ENCODE peak calls at places on chromosomes 5 and 9, in six cellular contexts. One of them, this sample, is unnamed.

GRCh38 chr9:104743377-104743985 is 4.0 kb upstream of the NIPSNAP3A start:
- DNase-seq in dorsolateral prefrontal cortex: no peak
- DNase-seq in heart right ventricle: peak; percentile 16
- DNase-seq in prostate gland: peak; percentile 15
- DNase-seq in gastrocnemius medialis: no peak
- DNase-seq in GM12865: peak; percentile 77
- DNase-seq in this sample: peak; percentile 50

GRCh38 chr5:102511666-102512065 is 12.9 kb upstream of the SLCO6A1 start:
- DNase-seq in dorsolateral prefrontal cortex: peak; percentile 45
- DNase-seq in gastrocnemius medialis: no peak
- DNase-seq in heart right ventricle: peak; percentile 21
- DNase-seq in prostate gland: no peak
- DNase-seq in GM12865: no peak
- DNase-seq in this sample: peak; percentile 15

GRCh38 chr5:7420506-7421280 is 24.8 kb downstream of the ADCY2 start:
- DNase-seq in heart right ventricle: no peak
- DNase-seq in GM12865: no peak
- DNase-seq in dorsolateral prefrontal cortex: no peak
- DNase-seq in prostate gland: no peak
- DNase-seq in gastrocnemius medialis: no peak
- DNase-seq in this sample: no peak

GRCh38 chr5:123090641-123091257 is 1.7 kb downstream of the PRDM6 start:
- DNase-seq in dorsolateral prefrontal cortex: no peak
- DNase-seq in prostate gland: no peak
- DNase-seq in GM12865: no peak
- DNase-seq in gastrocnemius medialis: no peak
- DNase-seq in heart right ventricle: no peak
- DNase-seq in this sample: no peak

GRCh38 chr5:106202035-106202434 is 1468.7 kb downstream of the EFNA5 start:
- DNase-seq in dorsolateral prefrontal cortex: no peak
- DNase-seq in heart right ventricle: no peak
- DNase-seq in GM12865: no peak
- DNase-seq in prostate gland: no peak
- DNase-seq in gastrocnemius medialis: no peak
- DNase-seq in this sample: no peak

GRCh38 chr9:4117835-4118610 is 181.8 kb downstream of the GLIS3 start:
- DNase-seq in heart right ventricle: no peak
- DNase-seq in prostate gland: no peak
- DNase-seq in GM12865: peak; percentile 17
- DNase-seq in dorsolateral prefrontal cortex: no peak
- DNase-seq in gastrocnemius medialis: no peak
- DNase-seq in this sample: no peak

GRCh38 chr9:110655723-110656641 is 12.6 kb upstream of the MUSK start:
- DNase-seq in heart right ventricle: no peak
- DNase-seq in GM12865: no peak
- DNase-seq in gastrocnemius medialis: peak; percentile 45
- DNase-seq in dorsolateral prefrontal cortex: no peak
- DNase-seq in prostate gland: no peak
- DNase-seq in this sample: peak; percentile 89

GRCh38 chr9:133945314-133945975 is 46.7 kb downstream of the VAV2 start:
- DNase-seq in dorsolateral prefrontal cortex: peak; percentile 34
- DNase-seq in heart right ventricle: no peak
- DNase-seq in GM12865: peak; percentile 92
- DNase-seq in prostate gland: no peak
- DNase-seq in gastrocnemius medialis: no peak
- DNase-seq in this sample: no peak

GRCh38 chr9:3099601-3100000 is 255.7 kb upstream of the PUM3 start:
- DNase-seq in gastrocnemius medialis: no peak
- DNase-seq in heart right ventricle: no peak
- DNase-seq in GM12865: no peak
- DNase-seq in prostate gland: no peak
- DNase-seq in dorsolateral prefrontal cortex: no peak
- DNase-seq in this sample: no peak

GRCh38 chr9:108467653-108468324 is 388.0 kb downstream of the ACTL7B start:
- DNase-seq in gastrocnemius medialis: no peak
- DNase-seq in dorsolateral prefrontal cortex: no peak
- DNase-seq in heart right ventricle: no peak
- DNase-seq in prostate gland: no peak
- DNase-seq in GM12865: no peak
- DNase-seq in this sample: peak; percentile 80

GRCh38 chr9:106864533-106865143 is 1.7 kb downstream of the ZNF462 start:
- DNase-seq in gastrocnemius medialis: no peak
- DNase-seq in GM12865: no peak
- DNase-seq in heart right ventricle: no peak
- DNase-seq in prostate gland: no peak
- DNase-seq in dorsolateral prefrontal cortex: no peak
- DNase-seq in this sample: no peak

GRCh38 chr5:107769531-107769930 is 98.8 kb upstream of the EFNA5 start:
- DNase-seq in prostate gland: no peak
- DNase-seq in gastrocnemius medialis: no peak
- DNase-seq in dorsolateral prefrontal cortex: no peak
- DNase-seq in heart right ventricle: no peak
- DNase-seq in GM12865: no peak
- DNase-seq in this sample: no peak

GRCh38 chr9:87964826-87965225 is 9.5 kb downstream of the CDK20 start:
- DNase-seq in GM12865: no peak
- DNase-seq in gastrocnemius medialis: no peak
- DNase-seq in prostate gland: no peak
- DNase-seq in dorsolateral prefrontal cortex: no peak
- DNase-seq in heart right ventricle: no peak
- DNase-seq in this sample: no peak

GRCh38 chr5:178249191-178249989 is 16.8 kb upstream of the PHYKPL start:
- DNase-seq in dorsolateral prefrontal cortex: no peak
- DNase-seq in prostate gland: no peak
- DNase-seq in gastrocnemius medialis: no peak
- DNase-seq in GM12865: no peak
- DNase-seq in heart right ventricle: no peak
- DNase-seq in this sample: peak; percentile 90

GRCh38 chr9:135570456-135570855 is 8.9 kb downstream of the PAEP start:
- DNase-seq in prostate gland: no peak
- DNase-seq in dorsolateral prefrontal cortex: no peak
- DNase-seq in heart right ventricle: no peak
- DNase-seq in gastrocnemius medialis: no peak
- DNase-seq in GM12865: no peak
- DNase-seq in this sample: no peak

GRCh38 chr9:76687861-76688374 is 76.3 kb upstream of the PCA3 start:
- DNase-seq in dorsolateral prefrontal cortex: no peak
- DNase-seq in prostate gland: no peak
- DNase-seq in GM12865: no peak
- DNase-seq in heart right ventricle: no peak
- DNase-seq in gastrocnemius medialis: no peak
- DNase-seq in this sample: peak; percentile 90

GRCh38 chr5:58775699-58776098 is 192.8 kb downstream of the RAB3C start:
- DNase-seq in heart right ventricle: no peak
- DNase-seq in gastrocnemius medialis: no peak
- DNase-seq in dorsolateral prefrontal cortex: no peak
- DNase-seq in prostate gland: no peak
- DNase-seq in GM12865: no peak
- DNase-seq in this sample: no peak

GRCh38 chr5:6728795-6729183 is 15.6 kb downstream of the TENT4A start:
- DNase-seq in gastrocnemius medialis: no peak
- DNase-seq in dorsolateral prefrontal cortex: no peak
- DNase-seq in GM12865: no peak
- DNase-seq in prostate gland: no peak
- DNase-seq in heart right ventricle: no peak
- DNase-seq in this sample: no peak

GRCh38 chr5:113354056-113354455 is 80.7 kb downstream of the TSSK1B start:
- DNase-seq in gastrocnemius medialis: no peak
- DNase-seq in GM12865: no peak
- DNase-seq in heart right ventricle: no peak
- DNase-seq in prostate gland: no peak
- DNase-seq in dorsolateral prefrontal cortex: no peak
- DNase-seq in this sample: peak; percentile 69

GRCh38 chr5:73945505-73945904 is 319.5 kb downstream of the ARHGEF28 start:
- DNase-seq in dorsolateral prefrontal cortex: no peak
- DNase-seq in GM12865: peak; percentile 21
- DNase-seq in prostate gland: no peak
- DNase-seq in heart right ventricle: no peak
- DNase-seq in gastrocnemius medialis: no peak
- DNase-seq in this sample: no peak

GRCh38 chr5:80191397-80191796 is 64.5 kb downstream of the SERINC5 start:
- DNase-seq in gastrocnemius medialis: no peak
- DNase-seq in prostate gland: no peak
- DNase-seq in heart right ventricle: no peak
- DNase-seq in dorsolateral prefrontal cortex: no peak
- DNase-seq in GM12865: no peak
- DNase-seq in this sample: no peak

GRCh38 chr5:102753889-102754498 is 1.1 kb upstream of the PAM start:
- DNase-seq in dorsolateral prefrontal cortex: no peak
- DNase-seq in prostate gland: no peak
- DNase-seq in GM12865: no peak
- DNase-seq in heart right ventricle: no peak
- DNase-seq in gastrocnemius medialis: no peak
- DNase-seq in this sample: no peak

GRCh38 chr5:144487761-144488160 is 317.1 kb downstream of the KCTD16 start:
- DNase-seq in gastrocnemius medialis: no peak
- DNase-seq in GM12865: no peak
- DNase-seq in prostate gland: no peak
- DNase-seq in heart right ventricle: no peak
- DNase-seq in dorsolateral prefrontal cortex: no peak
- DNase-seq in this sample: no peak

GRCh38 chr5:122151640-122152039 is 22.3 kb downstream of the ZNF474 start:
- DNase-seq in dorsolateral prefrontal cortex: no peak
- DNase-seq in GM12865: no peak
- DNase-seq in prostate gland: no peak
- DNase-seq in gastrocnemius medialis: no peak
- DNase-seq in heart right ventricle: no peak
- DNase-seq in this sample: peak; percentile 38

GRCh38 chr5:107389130-107389553 is 281.6 kb downstream of the EFNA5 start:
- DNase-seq in heart right ventricle: no peak
- DNase-seq in dorsolateral prefrontal cortex: no peak
- DNase-seq in gastrocnemius medialis: no peak
- DNase-seq in prostate gland: no peak
- DNase-seq in GM12865: peak; percentile 88
- DNase-seq in this sample: peak; percentile 68

GRCh38 chr5:132074772-132075718 is 1.5 kb downstream of the CSF2 start:
- DNase-seq in dorsolateral prefrontal cortex: no peak
- DNase-seq in prostate gland: no peak
- DNase-seq in heart right ventricle: no peak
- DNase-seq in gastrocnemius medialis: no peak
- DNase-seq in GM12865: no peak
- DNase-seq in this sample: no peak

GRCh38 chr5:108148715-108149139 is 233.2 kb downstream of the FBXL17 start:
- DNase-seq in heart right ventricle: no peak
- DNase-seq in GM12865: peak; percentile 15
- DNase-seq in gastrocnemius medialis: no peak
- DNase-seq in dorsolateral prefrontal cortex: no peak
- DNase-seq in prostate gland: no peak
- DNase-seq in this sample: peak; percentile 30

GRCh38 chr5:104513194-104513602 is 950.6 kb upstream of the NUDT12 start:
- DNase-seq in heart right ventricle: no peak
- DNase-seq in dorsolateral prefrontal cortex: no peak
- DNase-seq in GM12865: no peak
- DNase-seq in prostate gland: no peak
- DNase-seq in gastrocnemius medialis: no peak
- DNase-seq in this sample: peak; percentile 45

GRCh38 chr9:20442461-20443319 is 179.6 kb downstream of the MLLT3 start:
- DNase-seq in heart right ventricle: no peak
- DNase-seq in GM12865: no peak
- DNase-seq in gastrocnemius medialis: no peak
- DNase-seq in dorsolateral prefrontal cortex: no peak
- DNase-seq in prostate gland: no peak
- DNase-seq in this sample: no peak

GRCh38 chr5:58497956-58498942 is 7.0 kb downstream of the GAPT start:
- DNase-seq in GM12865: no peak
- DNase-seq in prostate gland: no peak
- DNase-seq in dorsolateral prefrontal cortex: no peak
- DNase-seq in gastrocnemius medialis: no peak
- DNase-seq in heart right ventricle: peak; percentile 36
- DNase-seq in this sample: peak; percentile 22

GRCh38 chr9:127987103-127987614 is 6.4 kb upstream of the EEIG1 start:
- DNase-seq in prostate gland: no peak
- DNase-seq in GM12865: peak; percentile 57
- DNase-seq in dorsolateral prefrontal cortex: no peak
- DNase-seq in gastrocnemius medialis: peak; percentile 89
- DNase-seq in heart right ventricle: peak; percentile 73
- DNase-seq in this sample: no peak

GRCh38 chr9:136799079-136799853 is 3.1 kb downstream of the CCDC183 start:
- DNase-seq in prostate gland: peak; percentile 82
- DNase-seq in gastrocnemius medialis: no peak
- DNase-seq in GM12865: no peak
- DNase-seq in dorsolateral prefrontal cortex: no peak
- DNase-seq in heart right ventricle: no peak
- DNase-seq in this sample: no peak
- H3K4me3 ChIP-seq in prostate gland: peak overlapping the region; percentile 27
- H3K4me3 ChIP-seq in gastrocnemius medialis: peak overlapping the region; percentile 42
- H3K4me3 ChIP-seq in GM12865: no peak overlapping the region
- H3K4me3 ChIP-seq in dorsolateral prefrontal cortex: peak overlapping the region; percentile 73
- H3K4me3 ChIP-seq in heart right ventricle: peak overlapping the region; percentile 18
- H3K4me3 ChIP-seq in this sample: no peak overlapping the region

GRCh38 chr5:169160405-169160901 is 140.5 kb downstream of the SLIT3 start:
- DNase-seq in gastrocnemius medialis: no peak
- DNase-seq in prostate gland: no peak
- DNase-seq in dorsolateral prefrontal cortex: no peak
- DNase-seq in GM12865: no peak
- DNase-seq in heart right ventricle: no peak
- DNase-seq in this sample: no peak
- TF ChIP-seq CTCF in gastrocnemius medialis: no peak
- TF ChIP-seq CTCF in prostate gland: no peak
- TF ChIP-seq CTCF in dorsolateral prefrontal cortex: no peak
- TF ChIP-seq CTCF in GM12865: no peak
- TF ChIP-seq CTCF in heart right ventricle: no peak
- TF ChIP-seq CTCF in this sample: peak; percentile 48

DNA sequence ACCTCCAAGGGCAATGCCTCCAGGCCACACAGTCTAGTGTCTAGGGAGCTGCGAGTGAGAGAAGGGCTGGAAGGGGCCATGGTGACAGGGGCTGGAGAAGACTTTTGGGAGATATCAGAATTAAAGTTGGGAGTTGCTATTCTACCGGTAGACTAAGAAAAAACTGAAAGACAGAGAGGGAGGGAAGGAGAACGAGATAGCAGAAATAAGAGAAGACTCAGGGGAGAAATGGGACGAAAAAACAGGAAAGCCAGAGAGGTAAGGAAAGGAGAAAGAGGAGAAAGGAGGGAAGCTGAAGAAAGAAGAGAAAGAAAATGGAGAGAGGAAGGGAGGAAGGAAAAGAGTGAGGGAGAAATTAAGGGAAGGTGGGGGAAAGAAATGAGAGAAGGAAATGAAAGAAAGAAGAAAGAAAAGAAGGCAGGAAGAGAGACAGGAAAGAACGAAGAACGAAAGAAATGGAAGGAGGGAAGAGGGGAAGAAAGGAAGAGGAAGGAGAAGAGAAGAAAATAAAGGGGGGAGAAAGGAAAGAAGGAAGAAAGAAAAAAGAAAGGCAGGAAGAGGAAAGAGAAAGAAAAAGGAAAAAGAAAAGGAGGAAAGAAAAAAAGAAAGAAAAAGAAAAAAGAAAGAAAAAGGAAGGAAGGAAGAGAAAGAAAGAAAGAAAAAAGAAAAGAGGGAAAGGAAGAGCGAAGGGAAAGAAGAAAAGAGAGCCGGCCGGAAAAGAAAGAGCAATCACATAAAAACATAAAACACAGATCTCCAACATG is 1.2 kb downstream of the EBF1 start:
- DNase-seq in heart right ventricle: no peak
- DNase-seq in GM12865: no peak
- DNase-seq in prostate gland: no peak
- DNase-seq in gastrocnemius medialis: no peak
- DNase-seq in dorsolateral prefrontal cortex: no peak
- DNase-seq in this sample: no peak
- H3K4me3 ChIP-seq in heart right ventricle: peak overlapping the region; percentile 70
- H3K4me3 ChIP-seq in GM12865: peak overlapping the region; percentile 76
- H3K4me3 ChIP-seq in prostate gland: peak overlapping the region; percentile 28
- H3K4me3 ChIP-seq in gastrocnemius medialis: peak overlapping the region; percentile 64
- H3K4me3 ChIP-seq in dorsolateral prefrontal cortex: peak overlapping the region; percentile 68
- H3K4me3 ChIP-seq in this sample: peak overlapping the region; percentile 71

GRCh38 chr5:38723423-38723822 is 122.4 kb upstream of the OSMR start:
- DNase-seq in prostate gland: no peak
- DNase-seq in gastrocnemius medialis: no peak
- DNase-seq in dorsolateral prefrontal cortex: no peak
- DNase-seq in GM12865: no peak
- DNase-seq in heart right ventricle: no peak
- DNase-seq in this sample: no peak
- TF ChIP-seq CTCF in prostate gland: no peak
- TF ChIP-seq CTCF in gastrocnemius medialis: no peak
- TF ChIP-seq CTCF in dorsolateral prefrontal cortex: no peak
- TF ChIP-seq CTCF in GM12865: no peak
- TF ChIP-seq CTCF in heart right ventricle: no peak
- TF ChIP-seq CTCF in this sample: no peak

This sample was measured in foreskin fibroblast.